ENCODE peak calls at places on chromosomes 16 and 17, in eight cellular contexts. T, I, W, S, L, N, B and M are unnamed samples.

GRCh38 chr17:49691086-49691676 is 13.3 kb upstream of the SPOP start:
- DNase-seq in T (no peak), I (no peak), W (no peak), S (no peak), L (peak; percentile 49), N (no peak), B (no peak), M (no peak)

GRCh38 chr16:4093495-4094137 is 22.6 kb downstream of the ADCY9 start:
- DNase-seq in T (no peak), I (no peak), W (no peak), S (no peak), L (peak; percentile 35), N (no peak), B (peak; percentile 23), M (no peak)

GRCh38 chr16:50394215-50394802 is 25.5 kb upstream of the BRD7 start:
- DNase-seq in T (no peak), I (no peak), W (no peak), S (no peak), L (no peak), N (peak; percentile 27), B (no peak), M (no peak)

GRCh38 chr16:8935989-8936388 is 27.7 kb downstream of the USP7 start:
- DNase-seq in T (peak; percentile 51), I (no peak), W (no peak), S (no peak), L (no peak), N (peak; percentile 39), B (peak; percentile 13), M (peak; percentile 66)

GRCh38 chr17:2056221-2057129 is 1.6 kb downstream of the HIC1 start:
- DNase-seq in T (no peak), I (peak; percentile 52), W (peak; percentile 11), S (peak; percentile 53), L (peak; percentile 77), N (peak; percentile 60), B (peak; percentile 79), M (peak; percentile 49)

GRCh38 chr16:80034948-80035700 is 434.6 kb upstream of the MAF start:
- DNase-seq in T (no peak), I (no peak), W (peak; percentile 15), S (no peak), L (peak; percentile 10), N (no peak), B (peak; percentile 28), M (no peak)

GRCh38 chr16:19517424-19518089 is 4.3 kb downstream of the GDE1 start:
- DNase-seq in T (no peak), I (no peak), W (peak; percentile 41), S (no peak), L (peak; percentile 56), N (no peak), B (peak; percentile 64), M (no peak)

GRCh38 chr16:65342231-65342866 is 220.5 kb upstream of the CDH11 start:
- DNase-seq in T (no peak), I (no peak), W (no peak), S (no peak), L (no peak), N (peak; percentile 14), B (no peak), M (peak; percentile 10)

GRCh38 chr16:67284699-67285646 is 5.6 kb downstream of the PLEKHG4 start:
- DNase-seq in T (peak; percentile 61), I (no peak), W (peak; percentile 48), S (peak; percentile 74), L (peak; percentile 71), N (peak; percentile 94), B (peak; percentile 38), M (peak; percentile 84)

GRCh38 chr16:84730406-84731106 is 30.8 kb downstream of the USP10 start:
- DNase-seq in T (peak; percentile 74), I (peak; percentile 43), W (peak; percentile 91), S (no peak), L (peak; percentile 92), N (peak; percentile 49), B (peak; percentile 97), M (no peak)

GRCh38 chr16:13931845-13932244 is 11.9 kb downstream of the ERCC4 start:
- DNase-seq in T (no peak), I (no peak), W (no peak), S (no peak), L (no peak), N (no peak), B (no peak), M (no peak)

GRCh38 chr16:2719328-2720062 is 529 bp downstream of the PRSS27 start:
- DNase-seq in T (peak; percentile 85), I (no peak), W (no peak), S (no peak), L (no peak), N (no peak), B (no peak), M (no peak)

GRCh38 chr16:3999479-3999868 is 116.8 kb downstream of the ADCY9 start:
- DNase-seq in T (no peak), I (no peak), W (peak; percentile 40), S (peak; percentile 72), L (peak; percentile 82), N (peak; percentile 62), B (peak; percentile 87), M (peak; percentile 35)

GRCh38 chr17:68993112-68993511 is 37.9 kb upstream of the ABCA8 start:
- DNase-seq in T (no peak), I (no peak), W (no peak), S (no peak), L (no peak), N (no peak), B (peak; percentile 62), M (no peak)

GRCh38 chr17:41680426-41681040 is 8.2 kb upstream of the EIF1 start:
- DNase-seq in T (no peak), I (no peak), W (no peak), S (peak; percentile 73), L (no peak), N (no peak), B (no peak), M (no peak)

GRCh38 chr16:54511181-54511731 is 224.7 kb upstream of the IRX3 start:
- DNase-seq in T (no peak), I (no peak), W (no peak), S (no peak), L (peak; percentile 42), N (no peak), B (peak; percentile 69), M (no peak)

GRCh38 chr16:67471758-67472384 is 9.1 kb downstream of the ATP6V0D1 start:
- DNase-seq in T (no peak), I (no peak), W (no peak), S (no peak), L (no peak), N (no peak), B (no peak), M (no peak)

GRCh38 chr17:48647103-48647963 is 21.2 kb upstream of the HOXB9 start:
- DNase-seq in T (peak; percentile 71), I (no peak), W (no peak), S (peak; percentile 45), L (no peak), N (peak; percentile 68), B (peak; percentile 6), M (peak; percentile 73)

GRCh38 chr16:85187002-85187401 is 74.7 kb upstream of the CIBAR2 start:
- DNase-seq in T (no peak), I (no peak), W (no peak), S (no peak), L (peak; percentile 88), N (no peak), B (peak; percentile 63), M (no peak)